ENCODE peak calls at places on chromosomes 12 and 14, in five cellular contexts. T is fibroblast of pulmonary artery, A is pancreas, W is tibial artery, N is fibroblast of mammary gland. X is an unnamed sample.

GRCh38 chr14:41285193-41285748 is 321.4 kb upstream of the LRFN5 start:
- DNase-seq in A (peak; percentile 10), N (peak; percentile 58), W (no peak), T (peak; percentile 79), X (peak; percentile 70)

GRCh38 chr12:109735825-109736551 is 22.4 kb downstream of the FAM222A start:
- DNase-seq in T (no peak), N (no peak), W (peak; percentile 34), A (peak; percentile 9), X (no peak)

GRCh38 chr12:52566847-52567291 is 6.8 kb downstream of the KRT74 start:
- DNase-seq in T (no peak), A (peak; percentile 12), N (no peak), W (no peak), X (no peak)

GRCh38 chr12:1529862-1530591 is 64.4 kb downstream of the FBXL14 start:
- DNase-seq in W (peak; percentile 63), A (no peak), N (no peak), T (no peak), X (no peak)

GRCh38 chr14:63345826-63346225 is 27.1 kb upstream of the GPHB5 start:
- DNase-seq in A (no peak), T (no peak), N (no peak), W (no peak), X (no peak)

GRCh38 chr12:67766370-67766769 is 117.8 kb downstream of the DYRK2 start:
- DNase-seq in N (peak; percentile 93), A (no peak), W (no peak), T (peak; percentile 31), X (peak; percentile 45)

GRCh38 chr12:95721320-95721719 is 69.2 kb downstream of the NTN4 start:
- DNase-seq in T (no peak), N (no peak), W (no peak), A (no peak), X (peak; percentile 58)

GRCh38 chr12:124420972-124421674 is 126.2 kb downstream of the RFLNA start:
- DNase-seq in W (peak; percentile 87), N (no peak), A (no peak), T (no peak), X (no peak)

GRCh38 chr14:89667983-89668382 is 250.9 kb upstream of the FOXN3 start:
- DNase-seq in A (no peak), N (peak; percentile 31), T (peak; percentile 17), W (no peak), X (no peak)

GRCh38 chr12:116346222-116346621 is 68.7 kb upstream of the MED13L start:
- DNase-seq in A (no peak), W (no peak), N (no peak), T (peak; percentile 26), X (no peak)

GRCh38 chr12:26704214-26704613 is 128.8 kb downstream of the ITPR2 start:
- DNase-seq in A (no peak), W (no peak), T (no peak), N (no peak), X (no peak)

GRCh38 chr14:102592969-102593840 is 756 bp downstream of the RCOR1 start:
- DNase-seq in W (peak; percentile 71), N (peak; percentile 31), T (peak; percentile 39), A (peak; percentile 58), X (peak; percentile 36)

GRCh38 chr12:55996201-55996714 is 818 bp upstream of the SUOX start:
- DNase-seq in A (peak; percentile 67), N (peak; percentile 73), W (no peak), T (peak; percentile 79), X (peak; percentile 81)

GRCh38 chr12:4780624-4781023 is 60.4 kb downstream of the GALNT8 start:
- DNase-seq in N (no peak), W (peak; percentile 91), T (no peak), A (no peak), X (no peak)

GRCh38 chr12:86772688-86773087 is 516.5 kb upstream of the MGAT4C start:
- DNase-seq in A (no peak), W (no peak), N (peak; percentile 43), T (no peak), X (peak; percentile 37)

GRCh38 chr12:50934981-50935807 is 17.1 kb upstream of the HIGD1C start:
- DNase-seq in W (no peak), N (peak; percentile 60), T (peak; percentile 68), A (no peak), X (no peak)

GRCh38 chr14:92459479-92460421 is 53.8 kb upstream of the RIN3 start:
- DNase-seq in N (peak; percentile 22), A (no peak), W (no peak), T (peak; percentile 61), X (no peak)
- TF ChIP-seq CTCF in N (peak; percentile 9), A (no peak), W (no peak), T (peak; percentile 6), X (no peak)

GRCh38 chr12:47074757-47075156 is 4.7 kb upstream of the PCED1B start:
- DNase-seq in T (no peak), A (no peak), N (no peak), W (no peak), X (no peak)

GRCh38 chr12:47067778-47068431 is 11.5 kb upstream of the PCED1B start:
- DNase-seq in A (no peak), W (no peak), T (no peak), N (no peak), X (no peak)

GRCh38 chr12:47073951-47074350 is 5.5 kb upstream of the PCED1B start:
- DNase-seq in T (no peak), N (no peak), W (no peak), A (no peak), X (no peak)

GRCh38 chr12:47068539-47068938 is 10.9 kb upstream of the PCED1B start:
- DNase-seq in N (peak; percentile 84), A (no peak), W (no peak), T (no peak), X (no peak)

DNA sequence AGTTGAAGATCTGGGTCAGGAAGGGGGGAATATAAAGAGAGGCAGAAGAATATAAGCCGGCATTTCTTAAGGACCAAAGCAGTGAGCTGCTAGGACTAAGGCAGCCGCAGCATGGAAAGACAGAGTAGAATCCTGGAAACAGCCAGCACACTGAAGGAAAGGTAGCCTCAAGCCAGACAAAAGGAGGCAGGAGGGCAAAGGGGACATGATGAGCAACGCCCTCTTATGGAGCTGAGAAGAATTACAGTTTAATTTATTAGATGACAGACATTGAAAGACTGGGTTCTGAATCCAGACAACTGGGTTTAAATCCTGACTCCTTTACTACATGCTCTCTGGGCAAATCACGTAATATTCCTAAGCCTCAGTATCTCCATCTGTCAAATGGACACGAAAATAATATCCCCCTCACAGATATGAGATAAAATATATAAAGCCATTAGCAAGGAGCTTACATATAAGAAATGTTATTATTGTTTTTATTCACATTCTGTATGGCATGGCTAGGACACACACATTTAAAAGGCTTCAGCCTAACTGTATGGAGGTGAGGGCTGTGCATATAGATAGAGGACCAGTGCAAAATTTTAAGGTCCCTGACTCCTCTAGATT is 8.1 kb upstream of the PCED1B start:
- DNase-seq in T (no peak), W (no peak), N (no peak), A (no peak), X (peak; percentile 44)
- TF ChIP-seq CTCF in T (peak; percentile 51), W (peak; percentile 5), N (peak; percentile 58), A (peak; percentile 42), X (peak; percentile 29)

DNA sequence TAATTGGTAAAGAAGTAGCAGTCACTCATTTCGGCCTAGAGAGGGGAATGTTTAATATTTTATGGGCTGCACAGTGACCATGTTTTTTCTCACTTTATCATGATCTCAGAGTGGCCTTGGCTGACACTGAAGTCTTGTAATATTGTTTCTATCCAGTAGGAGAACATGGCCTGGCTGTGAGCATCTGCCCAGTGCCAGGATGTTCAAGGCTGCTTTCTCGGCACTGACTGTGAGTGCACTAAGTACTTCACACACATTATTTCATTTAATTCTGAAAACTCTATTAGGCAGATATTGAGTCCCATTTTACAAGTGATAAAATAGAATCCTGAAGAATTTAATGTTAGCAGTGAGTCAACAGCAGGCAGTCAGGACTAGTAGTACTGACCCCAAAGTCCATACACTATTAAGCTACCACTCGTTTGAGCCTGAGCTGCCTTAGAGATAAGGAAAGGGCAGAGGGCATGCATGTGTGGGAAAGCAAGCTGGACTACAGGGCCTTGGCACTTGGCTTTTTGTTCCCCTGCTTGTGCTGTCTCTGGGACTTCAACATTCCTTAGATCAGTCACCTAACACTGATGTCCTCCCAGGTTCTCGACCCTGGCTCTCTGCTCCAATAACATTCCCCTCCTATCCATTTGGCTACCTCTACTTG is 42.2 kb upstream of the APPL2 start:
- DNase-seq in N (peak; percentile 30), A (no peak), W (no peak), T (peak; percentile 34), X (no peak)
- TF ChIP-seq CTCF in N (peak; percentile 31), A (peak; percentile 6), W (peak; percentile 41), T (peak; percentile 28), X (no peak)

DNA sequence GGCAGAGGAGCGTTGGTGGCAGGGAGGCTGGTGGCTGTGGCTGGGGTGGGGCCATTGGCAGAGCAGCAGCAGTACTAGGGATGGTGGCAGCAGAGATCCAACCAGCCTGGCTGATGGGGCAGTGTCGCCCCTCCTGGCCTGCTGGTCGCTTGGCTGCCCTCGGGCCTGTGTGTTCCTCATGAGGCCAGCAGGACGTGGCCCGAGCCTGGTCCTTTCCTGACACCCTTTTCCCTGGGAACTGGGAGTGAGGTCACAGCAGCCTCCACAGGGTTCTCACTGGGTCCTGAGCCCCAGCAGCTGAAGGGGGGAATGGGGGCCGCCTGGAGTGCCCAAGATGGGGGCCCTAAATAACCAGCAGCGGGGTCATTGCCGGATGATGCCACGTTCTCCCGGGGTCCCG is 46.1 kb downstream of the KIF26A start:
- DNase-seq in W (no peak), T (no peak), N (no peak), A (no peak), X (no peak)
- TF ChIP-seq CTCF in W (no peak), T (no peak), N (no peak), A (no peak), X (no peak)

GRCh38 chr12:40106202-40106533 is 287 bp upstream of the SLC2A13 start:
- DNase-seq in A (no peak), N (no peak), T (no peak), W (no peak), X (no peak)

GRCh38 chr12:40105515-40106201 is at the start of gene SLC2A13:
- DNase-seq in A (peak; percentile 79), N (peak; percentile 53), T (peak; percentile 66), W (peak; percentile 85), X (peak; percentile 76)

GRCh38 chr12:40107098-40107802 is 1.4 kb upstream of the SLC2A13 start:
- DNase-seq in N (peak; percentile 75), A (peak; percentile 87), W (peak; percentile 89), T (peak; percentile 87), X (peak; percentile 83)

GRCh38 chr12:40106655-40107054 is 774 bp upstream of the SLC2A13 start:
- DNase-seq in N (no peak), W (no peak), A (no peak), T (no peak), X (peak; percentile 42)

DNA sequence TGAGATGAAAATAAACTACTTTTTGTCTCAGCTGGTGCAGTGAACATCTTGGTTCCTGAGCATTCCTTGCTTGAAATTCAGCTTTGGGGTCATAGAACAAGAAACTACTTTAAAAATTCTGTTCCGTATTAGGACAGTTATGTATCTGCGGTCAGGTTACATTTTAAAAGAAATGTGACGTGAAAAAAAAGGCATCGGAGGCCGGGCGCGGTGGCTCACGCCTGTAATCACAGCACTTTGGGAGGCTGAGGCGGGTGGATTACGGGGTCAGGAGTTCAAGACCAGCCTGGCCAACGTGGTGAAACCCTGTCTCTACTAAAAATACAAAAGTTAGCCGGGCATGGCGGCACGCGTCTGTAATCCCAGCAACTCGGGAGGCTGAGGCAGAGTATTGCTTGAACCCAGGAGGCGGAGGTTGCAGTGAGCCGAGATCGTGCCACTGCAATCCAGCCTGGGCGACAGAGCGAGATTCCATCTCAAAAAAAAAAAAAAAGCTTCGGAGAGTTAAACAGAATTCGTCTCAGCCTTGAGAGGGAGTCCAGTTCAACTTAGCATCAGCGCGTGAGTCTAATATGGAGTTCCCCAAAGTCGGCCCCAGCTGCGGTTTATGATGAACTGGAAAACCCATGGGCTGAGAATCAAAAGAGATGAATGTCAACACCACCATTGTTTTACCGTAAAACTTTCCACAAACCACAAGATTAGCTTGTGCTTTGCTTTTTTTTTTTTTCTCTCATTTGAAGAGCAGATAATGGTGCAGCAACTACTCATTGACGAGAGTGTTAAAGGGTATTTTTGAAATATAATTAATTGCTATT is 2.1 kb upstream of the SLC2A13 start:
- DNase-seq in A (peak; percentile 12), W (no peak), N (no peak), T (no peak), X (no peak)
- TF ChIP-seq CTCF in A (no peak), W (no peak), N (no peak), T (no peak), X (no peak)

X was measured in MCF 10A.